ENCODE peak calls at places on chromosomes 4 and X, in four cellular contexts. One of them, this sample, is unnamed.

GRCh38 chr4:26267087-26267486 is 53.7 kb upstream of the RBPJ start:
- DNase-seq in HepG2: no peak
- DNase-seq in A549: no peak
- DNase-seq in K562: no peak
- DNase-seq in this sample: no peak

GRCh38 chr4:15182600-15183222 is 180.4 kb downstream of the CPEB2 start:
- DNase-seq in HepG2: no peak
- DNase-seq in A549: no peak
- DNase-seq in K562: no peak
- DNase-seq in this sample: no peak

GRCh38 chr4:141102367-141102766 is 30.9 kb downstream of the RNF150 start:
- DNase-seq in HepG2: no peak
- DNase-seq in A549: peak
- DNase-seq in K562: no peak
- DNase-seq in this sample: no peak

GRCh38 chrX:53263597-53264094 is 17.7 kb downstream of the IQSEC2 start:
- DNase-seq in HepG2: no peak
- DNase-seq in A549: peak
- DNase-seq in K562: peak
- DNase-seq in this sample: no peak

GRCh38 chrX:38489341-38489740 is 72.0 kb upstream of the TSPAN7 start:
- DNase-seq in HepG2: no peak
- DNase-seq in A549: no peak
- DNase-seq in K562: no peak
- DNase-seq in this sample: no peak

GRCh38 chr4:41022116-41022515 is 192.2 kb downstream of the APBB2 start:
- DNase-seq in HepG2: no peak
- DNase-seq in A549: no peak
- DNase-seq in K562: no peak
- DNase-seq in this sample: no peak

GRCh38 chr4:123930971-123931370 is 534.4 kb downstream of the SPRY1 start:
- DNase-seq in HepG2: peak
- DNase-seq in A549: no peak
- DNase-seq in K562: no peak
- DNase-seq in this sample: no peak

GRCh38 chrX:150616863-150617198 is 48.4 kb downstream of the MTM1 start:
- DNase-seq in HepG2: no peak
- DNase-seq in A549: no peak
- DNase-seq in K562: no peak
- DNase-seq in this sample: no peak

GRCh38 chr4:61210186-61210939 is 10.2 kb downstream of the ADGRL3 start:
- DNase-seq in HepG2: no peak
- DNase-seq in A549: no peak
- DNase-seq in K562: no peak
- DNase-seq in this sample: peak

GRCh38 chr4:173524218-173525117 is 5.6 kb downstream of the HAND2 start:
- DNase-seq in HepG2: no peak
- DNase-seq in A549: no peak
- DNase-seq in K562: no peak
- DNase-seq in this sample: no peak

GRCh38 chr4:211033-211511 is 86.8 kb downstream of the ZNF718 start:
- DNase-seq in HepG2: no peak
- DNase-seq in A549: no peak
- DNase-seq in K562: no peak
- DNase-seq in this sample: no peak

GRCh38 chr4:73870778-73871177 is 1.6 kb downstream of the CXCL1 start:
- DNase-seq in HepG2: no peak
- DNase-seq in A549: no peak
- DNase-seq in K562: no peak
- DNase-seq in this sample: no peak

GRCh38 chr4:109701566-109702399 is 1.5 kb downstream of the CASP6 start:
- DNase-seq in HepG2: peak
- DNase-seq in A549: no peak
- DNase-seq in K562: peak
- DNase-seq in this sample: peak

GRCh38 chr4:169492436-169493163 is 119.8 kb downstream of the NEK1 start:
- DNase-seq in HepG2: peak
- DNase-seq in A549: peak
- DNase-seq in K562: peak
- DNase-seq in this sample: peak

GRCh38 chr4:120801171-120801758 is 121.3 kb downstream of the PRDM5 start:
- DNase-seq in HepG2: no peak
- DNase-seq in A549: no peak
- DNase-seq in K562: no peak
- DNase-seq in this sample: no peak

GRCh38 chr4:133921280-133922195 is 280.1 kb downstream of the PABPC4L start:
- DNase-seq in HepG2: no peak
- DNase-seq in A549: peak
- DNase-seq in K562: no peak
- DNase-seq in this sample: no peak

GRCh38 chr4:925171-925570 is 6.9 kb downstream of the GAK start:
- DNase-seq in HepG2: no peak
- DNase-seq in A549: no peak
- DNase-seq in K562: no peak
- DNase-seq in this sample: no peak

GRCh38 chr4:185243879-185244278 is 34.5 kb downstream of the SNX25 start:
- DNase-seq in HepG2: no peak
- DNase-seq in A549: no peak
- DNase-seq in K562: no peak
- DNase-seq in this sample: no peak

GRCh38 chr4:155164705-155165104 is 43.7 kb upstream of the NPY2R start:
- DNase-seq in HepG2: no peak
- DNase-seq in A549: no peak
- DNase-seq in K562: no peak
- DNase-seq in this sample: no peak

GRCh38 chr4:153950100-153950979 is 161.5 kb upstream of the SFRP2 start:
- DNase-seq in HepG2: peak
- DNase-seq in A549: no peak
- DNase-seq in K562: peak
- DNase-seq in this sample: no peak

GRCh38 chrX:41559662-41560061 is 112.5 kb downstream of the NYX start:
- DNase-seq in HepG2: no peak
- DNase-seq in A549: no peak
- DNase-seq in K562: peak
- DNase-seq in this sample: no peak

GRCh38 chr4:17765514-17766286 is 15.7 kb downstream of the FAM184B start:
- DNase-seq in HepG2: no peak
- DNase-seq in A549: no peak
- DNase-seq in K562: no peak
- DNase-seq in this sample: no peak

GRCh38 chr4:10706236-10706635 is 21.7 kb upstream of the CLNK start:
- DNase-seq in HepG2: no peak
- DNase-seq in A549: no peak
- DNase-seq in K562: no peak
- DNase-seq in this sample: no peak

GRCh38 chrX:118577041-118577440 is 81.4 kb downstream of the DOCK11 start:
- DNase-seq in HepG2: peak
- DNase-seq in A549: no peak
- DNase-seq in K562: no peak
- DNase-seq in this sample: no peak

GRCh38 chrX:120428309-120428708 is 40.8 kb downstream of the LAMP2 start:
- DNase-seq in HepG2: no peak
- DNase-seq in A549: no peak
- DNase-seq in K562: no peak
- DNase-seq in this sample: no peak

GRCh38 chrX:124358796-124359386 is 12.5 kb downstream of the SH2D1A start:
- DNase-seq in HepG2: no peak
- DNase-seq in A549: no peak
- DNase-seq in K562: no peak
- DNase-seq in this sample: no peak

GRCh38 chr4:119489305-119489704 is 139.3 kb downstream of the PDE5A start:
- DNase-seq in HepG2: no peak
- DNase-seq in A549: no peak
- DNase-seq in K562: no peak
- DNase-seq in this sample: no peak

GRCh38 chr4:150656882-150657281 is 74.9 kb downstream of the MAB21L2 start:
- DNase-seq in HepG2: no peak
- DNase-seq in A549: peak
- DNase-seq in K562: no peak
- DNase-seq in this sample: no peak

GRCh38 chr4:150664935-150665334 is 83.0 kb downstream of the MAB21L2 start:
- DNase-seq in HepG2: peak
- DNase-seq in A549: peak
- DNase-seq in K562: no peak
- DNase-seq in this sample: no peak

DNA sequence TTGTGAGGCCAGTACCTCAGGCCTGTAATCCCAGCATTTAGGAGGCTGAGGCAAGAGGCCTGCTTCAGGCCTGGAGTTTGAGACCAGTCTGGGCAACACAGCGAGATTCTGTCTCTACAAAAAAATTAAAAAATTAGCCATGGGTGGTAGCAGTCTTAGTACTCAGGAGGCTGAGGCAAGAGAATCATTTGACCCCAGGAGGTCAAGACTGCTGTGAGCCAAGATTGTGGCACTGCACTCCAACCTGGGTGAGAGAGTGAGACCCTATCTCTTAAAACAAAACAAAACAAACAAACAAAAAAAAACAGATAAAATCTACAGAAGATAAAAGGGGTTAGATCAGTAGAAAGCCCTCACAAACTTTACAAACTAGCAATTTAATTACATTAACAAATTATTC is 80.7 kb downstream of the MAB21L2 start:
- DNase-seq in HepG2: no peak
- DNase-seq in A549: no peak
- DNase-seq in K562: no peak
- DNase-seq in this sample: no peak
- TF ChIP-seq ESRRA in HepG2: no peak
- TF ChIP-seq ESRRA in A549: no peak
- TF ChIP-seq ESRRA in K562: no peak
- TF ChIP-seq ESRRA in this sample: no peak

GRCh38 chr4:106810122-106810521 is 226.0 kb downstream of the DKK2 start:
- DNase-seq in HepG2: no peak
- DNase-seq in A549: no peak
- DNase-seq in K562: no peak
- DNase-seq in this sample: no peak

GRCh38 chr4:106806158-106806797 is 229.8 kb downstream of the DKK2 start:
- DNase-seq in HepG2: no peak
- DNase-seq in A549: no peak
- DNase-seq in K562: no peak
- DNase-seq in this sample: no peak

GRCh38 chr4:106803107-106803506 is 233.0 kb downstream of the DKK2 start:
- DNase-seq in HepG2: no peak
- DNase-seq in A549: no peak
- DNase-seq in K562: no peak
- DNase-seq in this sample: no peak

DNA sequence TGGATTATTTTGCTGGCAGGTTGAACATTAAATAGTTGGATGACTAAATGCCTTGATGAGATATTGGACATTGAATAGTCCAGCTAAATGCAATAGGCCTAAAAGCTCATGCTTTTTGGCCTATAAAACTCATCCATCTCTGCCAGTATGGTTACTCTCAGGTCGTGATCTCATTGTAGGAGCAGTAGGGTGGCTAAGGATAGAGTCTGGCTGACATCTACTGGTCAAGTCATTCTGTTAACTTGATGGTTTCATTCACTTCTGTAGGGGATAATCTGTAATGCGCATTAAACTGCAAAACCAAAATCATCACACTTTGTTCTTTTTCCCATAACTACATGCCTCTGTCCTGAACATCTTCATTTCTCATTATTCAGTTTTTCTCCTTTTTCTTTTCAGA is 227.0 kb downstream of the DKK2 start:
- DNase-seq in HepG2: peak
- DNase-seq in A549: peak
- DNase-seq in K562: no peak
- DNase-seq in this sample: no peak
- TF ChIP-seq JUN in HepG2: no peak
- TF ChIP-seq JUN in A549: no peak
- TF ChIP-seq JUN in K562: no peak
- TF ChIP-seq JUN in this sample: no peak

GRCh38 chr4:2271279-2272025 is 9.5 kb upstream of the MXD4 start:
- DNase-seq in HepG2: no peak
- DNase-seq in A549: no peak
- DNase-seq in K562: no peak
- DNase-seq in this sample: no peak

GRCh38 chr4:2273221-2273620 is 11.3 kb upstream of the MXD4 start:
- DNase-seq in HepG2: no peak
- DNase-seq in A549: no peak
- DNase-seq in K562: no peak
- DNase-seq in this sample: no peak

GRCh38 chr4:2273657-2274319 is 11.9 kb upstream of the MXD4 start:
- DNase-seq in HepG2: no peak
- DNase-seq in A549: no peak
- DNase-seq in K562: peak
- DNase-seq in this sample: no peak

GRCh38 chr4:2272828-2273120 is 10.9 kb upstream of the MXD4 start:
- DNase-seq in HepG2: no peak
- DNase-seq in A549: no peak
- DNase-seq in K562: no peak
- DNase-seq in this sample: no peak

GRCh38 chr4:2272026-2272827 is 10.3 kb upstream of the MXD4 start:
- DNase-seq in HepG2: no peak
- DNase-seq in A549: no peak
- DNase-seq in K562: no peak
- DNase-seq in this sample: no peak
- TF ChIP-seq ESRRA in HepG2: no peak
- TF ChIP-seq ESRRA in A549: no peak
- TF ChIP-seq ESRRA in K562: no peak
- TF ChIP-seq ESRRA in this sample: no peak

GRCh38 chr4:6917445-6918241 is 8.0 kb downstream of the TBC1D14 start:
- DNase-seq in HepG2: peak
- DNase-seq in A549: peak
- DNase-seq in K562: peak
- DNase-seq in this sample: peak

GRCh38 chr4:6918345-6918744 is 8.7 kb downstream of the TBC1D14 start:
- DNase-seq in HepG2: no peak
- DNase-seq in A549: no peak
- DNase-seq in K562: no peak
- DNase-seq in this sample: no peak

GRCh38 chr4:6916069-6916586 is 6.5 kb downstream of the TBC1D14 start:
- DNase-seq in HepG2: no peak
- DNase-seq in A549: no peak
- DNase-seq in K562: no peak
- DNase-seq in this sample: no peak

GRCh38 chr4:6915041-6916005 is 5.7 kb downstream of the TBC1D14 start:
- DNase-seq in HepG2: no peak
- DNase-seq in A549: no peak
- DNase-seq in K562: no peak
- DNase-seq in this sample: no peak

GRCh38 chr4:6916587-6917444 is 7.2 kb downstream of the TBC1D14 start:
- DNase-seq in HepG2: no peak
- DNase-seq in A549: peak
- DNase-seq in K562: peak
- DNase-seq in this sample: peak
- TF ChIP-seq JUN in HepG2: no peak
- TF ChIP-seq JUN in A549: no peak
- TF ChIP-seq JUN in K562: no peak
- TF ChIP-seq JUN in this sample: no peak

GRCh38 chrX:154458954-154459829 is 1.1 kb downstream of the PLXNA3 start:
- DNase-seq in HepG2: no peak
- DNase-seq in A549: no peak
- DNase-seq in K562: no peak
- DNase-seq in this sample: no peak
- TF ChIP-seq ESRRA in HepG2: no peak
- TF ChIP-seq ESRRA in A549: no peak
- TF ChIP-seq ESRRA in K562: no peak
- TF ChIP-seq ESRRA in this sample: no peak